ENCODE peak calls at places on chromosomes 7 and 10, in seven cellular contexts. One of them, this sample, is unnamed.

GRCh38 chr10:17430647-17431355 is 23.6 kb downstream of the ST8SIA6 start:
- DNase-seq in ovary: peak; percentile 87
- DNase-seq in memory B cell: peak; percentile 37
- DNase-seq in dorsolateral prefrontal cortex: peak; percentile 57
- DNase-seq in left ventricle myocardium inferior: peak; percentile 59
- DNase-seq in AG09309: peak; percentile 37
- DNase-seq in testis: peak; percentile 88
- DNase-seq in this sample: peak; percentile 46

GRCh38 chr7:95686109-95686508 is 86.2 kb upstream of the DYNC1I1 start:
- DNase-seq in ovary: peak; percentile 66
- DNase-seq in memory B cell: peak; percentile 32
- DNase-seq in dorsolateral prefrontal cortex: peak; percentile 48
- DNase-seq in left ventricle myocardium inferior: peak; percentile 19
- DNase-seq in AG09309: no peak
- DNase-seq in testis: peak; percentile 71
- DNase-seq in this sample: peak; percentile 7

GRCh38 chr7:96188623-96188991 is 133.3 kb downstream of the SLC25A13 start:
- DNase-seq in ovary: no peak
- DNase-seq in memory B cell: no peak
- DNase-seq in dorsolateral prefrontal cortex: no peak
- DNase-seq in left ventricle myocardium inferior: no peak
- DNase-seq in AG09309: no peak
- DNase-seq in testis: no peak
- DNase-seq in this sample: no peak

GRCh38 chr10:132693676-132694075 is 92.3 kb downstream of the NKX6-2 start:
- DNase-seq in ovary: no peak
- DNase-seq in memory B cell: no peak
- DNase-seq in dorsolateral prefrontal cortex: no peak
- DNase-seq in left ventricle myocardium inferior: no peak
- DNase-seq in AG09309: no peak
- DNase-seq in testis: no peak
- DNase-seq in this sample: no peak

GRCh38 chr7:138338361-138338760 is 121.7 kb upstream of the TRIM24 start:
- DNase-seq in ovary: peak; percentile 49
- DNase-seq in memory B cell: no peak
- DNase-seq in dorsolateral prefrontal cortex: no peak
- DNase-seq in left ventricle myocardium inferior: peak; percentile 73
- DNase-seq in AG09309: no peak
- DNase-seq in testis: peak; percentile 63
- DNase-seq in this sample: no peak

GRCh38 chr7:111082351-111082750 is 8.6 kb upstream of the LRRN3 start:
- DNase-seq in ovary: no peak
- DNase-seq in memory B cell: no peak
- DNase-seq in dorsolateral prefrontal cortex: no peak
- DNase-seq in left ventricle myocardium inferior: no peak
- DNase-seq in AG09309: peak; percentile 33
- DNase-seq in testis: no peak
- DNase-seq in this sample: no peak

GRCh38 chr10:121813211-121813812 is 114.5 kb downstream of the ATE1 start:
- DNase-seq in ovary: no peak
- DNase-seq in memory B cell: no peak
- DNase-seq in dorsolateral prefrontal cortex: no peak
- DNase-seq in left ventricle myocardium inferior: no peak
- DNase-seq in AG09309: no peak
- DNase-seq in testis: no peak
- DNase-seq in this sample: no peak

GRCh38 chr7:133782470-133782869 is 344.7 kb upstream of the LRGUK start:
- DNase-seq in ovary: no peak
- DNase-seq in memory B cell: no peak
- DNase-seq in dorsolateral prefrontal cortex: no peak
- DNase-seq in left ventricle myocardium inferior: no peak
- DNase-seq in AG09309: no peak
- DNase-seq in testis: no peak
- DNase-seq in this sample: no peak

GRCh38 chr10:30625110-30625509 is 4.4 kb downstream of the LYZL2 start:
- DNase-seq in ovary: no peak
- DNase-seq in memory B cell: no peak
- DNase-seq in dorsolateral prefrontal cortex: no peak
- DNase-seq in left ventricle myocardium inferior: no peak
- DNase-seq in AG09309: no peak
- DNase-seq in testis: no peak
- DNase-seq in this sample: no peak

GRCh38 chr7:149782682-149783345 is 9.4 kb upstream of the ZNF467 start:
- DNase-seq in ovary: no peak
- DNase-seq in memory B cell: no peak
- DNase-seq in dorsolateral prefrontal cortex: no peak
- DNase-seq in left ventricle myocardium inferior: no peak
- DNase-seq in AG09309: no peak
- DNase-seq in testis: no peak
- DNase-seq in this sample: no peak

GRCh38 chr7:130276796-130277762 is 10.4 kb downstream of the CPA2 start:
- DNase-seq in ovary: no peak
- DNase-seq in memory B cell: no peak
- DNase-seq in dorsolateral prefrontal cortex: no peak
- DNase-seq in left ventricle myocardium inferior: no peak
- DNase-seq in AG09309: no peak
- DNase-seq in testis: no peak
- DNase-seq in this sample: no peak

GRCh38 chr10:63886281-63887025 is 365.3 kb downstream of the REEP3 start:
- DNase-seq in ovary: no peak
- DNase-seq in memory B cell: no peak
- DNase-seq in dorsolateral prefrontal cortex: no peak
- DNase-seq in left ventricle myocardium inferior: no peak
- DNase-seq in AG09309: no peak
- DNase-seq in testis: no peak
- DNase-seq in this sample: no peak

GRCh38 chr7:15158141-15158810 is 255.7 kb upstream of the DGKB start:
- DNase-seq in ovary: no peak
- DNase-seq in memory B cell: no peak
- DNase-seq in dorsolateral prefrontal cortex: no peak
- DNase-seq in left ventricle myocardium inferior: no peak
- DNase-seq in AG09309: no peak
- DNase-seq in testis: no peak
- DNase-seq in this sample: no peak

GRCh38 chr7:28096713-28097112 is 83.9 kb downstream of the JAZF1 start:
- DNase-seq in ovary: peak; percentile 73
- DNase-seq in memory B cell: peak; percentile 32
- DNase-seq in dorsolateral prefrontal cortex: no peak
- DNase-seq in left ventricle myocardium inferior: no peak
- DNase-seq in AG09309: no peak
- DNase-seq in testis: peak; percentile 81
- DNase-seq in this sample: peak; percentile 73

GRCh38 chr10:91424016-91424415 is 13.9 kb downstream of the HECTD2 start:
- DNase-seq in ovary: no peak
- DNase-seq in memory B cell: no peak
- DNase-seq in dorsolateral prefrontal cortex: no peak
- DNase-seq in left ventricle myocardium inferior: no peak
- DNase-seq in AG09309: no peak
- DNase-seq in testis: no peak
- DNase-seq in this sample: no peak

GRCh38 chr7:101308245-101309085 is 13.1 kb downstream of the IFT22 start:
- DNase-seq in ovary: peak; percentile 41
- DNase-seq in memory B cell: peak; percentile 30
- DNase-seq in dorsolateral prefrontal cortex: no peak
- DNase-seq in left ventricle myocardium inferior: no peak
- DNase-seq in AG09309: no peak
- DNase-seq in testis: peak; percentile 54
- DNase-seq in this sample: peak; percentile 85

GRCh38 chr7:127907638-127908040 is 123.6 kb downstream of the LRRC4 start:
- DNase-seq in ovary: no peak
- DNase-seq in memory B cell: no peak
- DNase-seq in dorsolateral prefrontal cortex: no peak
- DNase-seq in left ventricle myocardium inferior: no peak
- DNase-seq in AG09309: no peak
- DNase-seq in testis: no peak
- DNase-seq in this sample: peak; percentile 10

GRCh38 chr7:101273126-101273525 is 28.2 kb upstream of the FIS1 start:
- DNase-seq in ovary: no peak
- DNase-seq in memory B cell: no peak
- DNase-seq in dorsolateral prefrontal cortex: no peak
- DNase-seq in left ventricle myocardium inferior: no peak
- DNase-seq in AG09309: no peak
- DNase-seq in testis: no peak
- DNase-seq in this sample: no peak

GRCh38 chr7:150377116-150377979 is 1.8 kb upstream of the ZNF775 start:
- DNase-seq in ovary: no peak
- DNase-seq in memory B cell: no peak
- DNase-seq in dorsolateral prefrontal cortex: no peak
- DNase-seq in left ventricle myocardium inferior: no peak
- DNase-seq in AG09309: no peak
- DNase-seq in testis: no peak
- DNase-seq in this sample: no peak